ENCODE peak calls at places on chromosome 6, in ten cellular contexts. One of them, this sample, is unnamed.
A peak's percentile ranks its signal among the peaks of the same experiment; 100 is the strongest.

GRCh38 chr6:44527191-44527960 is 139.9 kb downstream of the CDC5L start:
- DNase-seq in NCI-H1105: no peak
- DNase-seq in naive thymus-derived CD8-positive, alpha-beta T cell: no peak
- DNase-seq in hippocampal formation: no peak
- DNase-seq in astrocyte of the hippocampus: no peak
- DNase-seq in Peyer's patch: no peak
- DNase-seq in neural crest cell: no peak
- DNase-seq in cardiac fibroblast: no peak
- DNase-seq in omental fat pad: no peak
- DNase-seq in NCI-H1694: no peak
- DNase-seq in this sample: no peak

GRCh38 chr6:29964904-29965872 is 22.9 kb downstream of the HLA-A start:
- DNase-seq in NCI-H1105: peak; percentile 83
- DNase-seq in naive thymus-derived CD8-positive, alpha-beta T cell: peak; percentile 62
- DNase-seq in hippocampal formation: peak; percentile 49
- DNase-seq in astrocyte of the hippocampus: peak; percentile 79
- DNase-seq in Peyer's patch: peak; percentile 93
- DNase-seq in neural crest cell: no peak
- DNase-seq in cardiac fibroblast: peak; percentile 81
- DNase-seq in omental fat pad: no peak
- DNase-seq in NCI-H1694: peak; percentile 88
- DNase-seq in this sample: peak; percentile 84

GRCh38 chr6:158793432-158793831 is 25.7 kb downstream of the EZR start:
- DNase-seq in NCI-H1105: no peak
- DNase-seq in naive thymus-derived CD8-positive, alpha-beta T cell: no peak
- DNase-seq in hippocampal formation: no peak
- DNase-seq in astrocyte of the hippocampus: peak; percentile 46
- DNase-seq in Peyer's patch: no peak
- DNase-seq in neural crest cell: no peak
- DNase-seq in cardiac fibroblast: peak; percentile 62
- DNase-seq in omental fat pad: no peak
- DNase-seq in NCI-H1694: no peak
- DNase-seq in this sample: peak; percentile 36

GRCh38 chr6:139016337-139017213 is 12.0 kb upstream of the ABRACL start:
- DNase-seq in NCI-H1105: no peak
- DNase-seq in naive thymus-derived CD8-positive, alpha-beta T cell: no peak
- DNase-seq in hippocampal formation: no peak
- DNase-seq in astrocyte of the hippocampus: peak; percentile 21
- DNase-seq in Peyer's patch: no peak
- DNase-seq in neural crest cell: no peak
- DNase-seq in cardiac fibroblast: peak; percentile 22
- DNase-seq in omental fat pad: no peak
- DNase-seq in NCI-H1694: no peak
- DNase-seq in this sample: no peak

GRCh38 chr6:139029470-139030210 is 1.1 kb downstream of the ABRACL start:
- DNase-seq in NCI-H1105: peak; percentile 39
- DNase-seq in naive thymus-derived CD8-positive, alpha-beta T cell: peak; percentile 37
- DNase-seq in hippocampal formation: peak; percentile 9
- DNase-seq in astrocyte of the hippocampus: peak; percentile 63
- DNase-seq in Peyer's patch: peak; percentile 53
- DNase-seq in neural crest cell: peak; percentile 44
- DNase-seq in cardiac fibroblast: peak; percentile 79
- DNase-seq in omental fat pad: peak; percentile 41
- DNase-seq in NCI-H1694: no peak
- DNase-seq in this sample: no peak

GRCh38 chr6:138514860-138515540 is 15.7 kb upstream of the NHSL1 start:
- DNase-seq in NCI-H1105: no peak
- DNase-seq in naive thymus-derived CD8-positive, alpha-beta T cell: no peak
- DNase-seq in hippocampal formation: no peak
- DNase-seq in astrocyte of the hippocampus: no peak
- DNase-seq in Peyer's patch: no peak
- DNase-seq in neural crest cell: no peak
- DNase-seq in cardiac fibroblast: no peak
- DNase-seq in omental fat pad: no peak
- DNase-seq in NCI-H1694: no peak
- DNase-seq in this sample: peak; percentile 38

GRCh38 chr6:34468378-34468892 is 2.6 kb downstream of the PACSIN1 start:
- DNase-seq in NCI-H1105: no peak
- DNase-seq in naive thymus-derived CD8-positive, alpha-beta T cell: no peak
- DNase-seq in hippocampal formation: no peak
- DNase-seq in astrocyte of the hippocampus: no peak
- DNase-seq in Peyer's patch: peak; percentile 65
- DNase-seq in neural crest cell: no peak
- DNase-seq in cardiac fibroblast: no peak
- DNase-seq in omental fat pad: no peak
- DNase-seq in NCI-H1694: no peak
- DNase-seq in this sample: no peak

GRCh38 chr6:135225911-135226310 is 44.8 kb downstream of the MYB start:
- DNase-seq in NCI-H1105: no peak
- DNase-seq in naive thymus-derived CD8-positive, alpha-beta T cell: no peak
- DNase-seq in hippocampal formation: no peak
- DNase-seq in astrocyte of the hippocampus: no peak
- DNase-seq in Peyer's patch: no peak
- DNase-seq in neural crest cell: no peak
- DNase-seq in cardiac fibroblast: no peak
- DNase-seq in omental fat pad: no peak
- DNase-seq in NCI-H1694: no peak
- DNase-seq in this sample: no peak

GRCh38 chr6:134549854-134550253 is 231.9 kb upstream of the SGK1 start:
- DNase-seq in NCI-H1105: no peak
- DNase-seq in naive thymus-derived CD8-positive, alpha-beta T cell: no peak
- DNase-seq in hippocampal formation: no peak
- DNase-seq in astrocyte of the hippocampus: no peak
- DNase-seq in Peyer's patch: no peak
- DNase-seq in neural crest cell: no peak
- DNase-seq in cardiac fibroblast: peak; percentile 54
- DNase-seq in omental fat pad: no peak
- DNase-seq in NCI-H1694: no peak
- DNase-seq in this sample: no peak

GRCh38 chr6:150813993-150814359 is 51.5 kb upstream of the MTHFD1L start:
- DNase-seq in NCI-H1105: no peak
- DNase-seq in naive thymus-derived CD8-positive, alpha-beta T cell: no peak
- DNase-seq in hippocampal formation: no peak
- DNase-seq in astrocyte of the hippocampus: peak; percentile 61
- DNase-seq in Peyer's patch: no peak
- DNase-seq in neural crest cell: no peak
- DNase-seq in cardiac fibroblast: peak; percentile 10
- DNase-seq in omental fat pad: no peak
- DNase-seq in NCI-H1694: no peak
- DNase-seq in this sample: no peak

GRCh38 chr6:136968831-136969230 is 46.7 kb downstream of the SLC35D3 start:
- DNase-seq in NCI-H1105: no peak
- DNase-seq in naive thymus-derived CD8-positive, alpha-beta T cell: no peak
- DNase-seq in hippocampal formation: no peak
- DNase-seq in astrocyte of the hippocampus: no peak
- DNase-seq in Peyer's patch: no peak
- DNase-seq in neural crest cell: no peak
- DNase-seq in cardiac fibroblast: no peak
- DNase-seq in omental fat pad: no peak
- DNase-seq in NCI-H1694: no peak
- DNase-seq in this sample: no peak

This sample was measured in central memory CD4-positive, alpha-beta T cell.